ENCODE peak calls at places on chromosomes 2 and 18, in seven cellular contexts. V, M, R, U, W, N and X are unnamed samples.
A peak's percentile ranks its signal among the peaks of the same experiment; 100 is the strongest.

GRCh38 chr2:168703926-168704325 is 98.5 kb upstream of the NOSTRIN start:
- DNase-seq in U (no peak), M (no peak), R (no peak), V (no peak), W (no peak), N (no peak), X (no peak)

GRCh38 chr18:42736074-42736473 is 379.4 kb downstream of the RIT2 start:
- DNase-seq in R (no peak), W (no peak), M (no peak), V (no peak), U (no peak), N (no peak), X (no peak)

GRCh38 chr2:190889175-190889943 is 8.7 kb downstream of the GLS start:
- DNase-seq in V (no peak), W (no peak), U (no peak), R (no peak), M (no peak), N (no peak), X (no peak)

GRCh38 chr2:179751184-179751809 is 110.1 kb downstream of the ZNF385B start:
- DNase-seq in V (peak; percentile 44), U (peak; percentile 44), W (no peak), M (no peak), R (no peak), N (peak; percentile 47), X (no peak)

GRCh38 chr2:170533156-170533555 is 182.0 kb upstream of the SP5 start:
- DNase-seq in W (no peak), R (no peak), U (no peak), V (no peak), M (no peak), N (no peak), X (no peak)

GRCh38 chr2:41836944-41837343 is 210.9 kb upstream of the PKDCC start:
- DNase-seq in N (peak; percentile 58), V (peak; percentile 28), M (no peak), U (peak; percentile 30), W (no peak), R (no peak), X (peak; percentile 53)

GRCh38 chr2:60515751-60516226 is 37.7 kb downstream of the BCL11A start:
- DNase-seq in W (no peak), N (peak; percentile 94), M (no peak), R (no peak), U (peak; percentile 71), V (peak; percentile 93), X (peak; percentile 66)

GRCh38 chr2:14925471-14925870 is 293.0 kb downstream of the LRATD1 start:
- DNase-seq in V (no peak), N (no peak), R (no peak), M (no peak), W (no peak), U (no peak), X (no peak)

GRCh38 chr2:54470241-54470938 is 14.3 kb downstream of the SPTBN1 start:
- DNase-seq in U (peak; percentile 50), W (no peak), R (no peak), V (peak; percentile 87), N (peak; percentile 79), M (no peak), X (peak; percentile 52)

GRCh38 chr2:69253033-69253535 is 133.9 kb downstream of the GFPT1 start:
- DNase-seq in M (no peak), V (peak; percentile 75), N (peak; percentile 20), R (no peak), W (no peak), U (no peak), X (no peak)

GRCh38 chr2:197866449-197866848 is 62.1 kb downstream of the PLCL1 start:
- DNase-seq in W (no peak), M (no peak), U (no peak), N (no peak), R (no peak), V (no peak), X (no peak)

GRCh38 chr2:15812187-15812830 is 128.0 kb upstream of the MYCN start:
- DNase-seq in W (no peak), R (no peak), M (no peak), V (no peak), U (no peak), N (no peak), X (no peak)

GRCh38 chr2:228048838-228049490 is 132.5 kb downstream of the SPHKAP start:
- DNase-seq in U (peak; percentile 98), W (no peak), V (peak; percentile 54), M (no peak), R (peak; percentile 17), N (peak; percentile 11), X (peak; percentile 13)

GRCh38 chr2:172223601-172224054 is 120.9 kb upstream of the DLX2 start:
- DNase-seq in U (no peak), N (no peak), V (no peak), W (no peak), M (no peak), R (no peak), X (no peak)

GRCh38 chr2:28349546-28350165 is 43.0 kb upstream of the FOSL2 start:
- DNase-seq in R (no peak), U (no peak), M (peak; percentile 65), N (no peak), V (no peak), W (no peak), X (no peak)

GRCh38 chr2:10552220-10552870 is 104.2 kb upstream of the ODC1 start:
- DNase-seq in R (no peak), N (no peak), V (no peak), U (peak; percentile 26), M (peak; percentile 29), W (no peak), X (no peak)

GRCh38 chr2:83331810-83332209 is 1127.3 kb downstream of the SUCLG1 start:
- DNase-seq in R (no peak), N (no peak), U (no peak), V (no peak), M (no peak), W (no peak), X (no peak)

GRCh38 chr2:118832071-118832790 is 15.2 kb downstream of the EN1 start:
- DNase-seq in R (no peak), V (no peak), N (no peak), W (no peak), M (no peak), U (no peak), X (no peak)

GRCh38 chr2:77566582-77566981 is 44.4 kb upstream of the LRRTM4 start:
- DNase-seq in M (no peak), W (no peak), U (peak; percentile 1), V (no peak), R (no peak), N (no peak), X (no peak)

GRCh38 chr2:226060228-226060627 is 660.7 kb downstream of the NYAP2 start:
- DNase-seq in M (no peak), R (no peak), V (no peak), U (no peak), W (no peak), N (peak; percentile 5), X (no peak)

GRCh38 chr2:119068154-119068725 is 90.3 kb downstream of the C1QL2 start:
- DNase-seq in U (no peak), R (no peak), M (no peak), V (no peak), N (no peak), W (no peak), X (no peak)

GRCh38 chr2:7191927-7192326 is 274.7 kb downstream of the RNF144A start:
- DNase-seq in W (no peak), M (no peak), N (peak; percentile 62), V (peak; percentile 93), R (no peak), U (peak; percentile 48), X (peak; percentile 99)

GRCh38 chr18:2955966-2956521 is 56.9 kb downstream of the LPIN2 start:
- DNase-seq in U (no peak), R (no peak), M (no peak), V (peak; percentile 82), W (no peak), N (no peak), X (no peak)

GRCh38 chr2:14234911-14235310 is 397.6 kb upstream of the LRATD1 start:
- DNase-seq in U (peak; percentile 14), M (no peak), W (no peak), N (no peak), V (peak; percentile 8), R (no peak), X (no peak)

GRCh38 chr18:60020107-60020925 is 120.5 kb downstream of the PMAIP1 start:
- DNase-seq in V (peak; percentile 86), W (no peak), M (no peak), U (no peak), R (no peak), N (peak; percentile 26), X (no peak)

GRCh38 chr2:31828891-31829290 is 181.9 kb downstream of the MEMO1 start:
- DNase-seq in V (no peak), N (peak; percentile 26), M (no peak), R (no peak), W (no peak), U (peak; percentile 54), X (no peak)

GRCh38 chr2:239316562-239317465 is 84.0 kb downstream of the HDAC4 start:
- DNase-seq in R (peak; percentile 54), M (no peak), N (peak; percentile 41), V (peak; percentile 76), U (peak; percentile 20), W (no peak), X (no peak)

GRCh38 chr2:212914392-212914791 is 237.0 kb downstream of the IKZF2 start:
- DNase-seq in U (peak; percentile 60), M (no peak), W (no peak), R (no peak), V (no peak), N (peak; percentile 33), X (no peak)
- H3K4me3 ChIP-seq in U (no peak overlapping the region), M (no peak overlapping the region), W (no peak overlapping the region), R (no peak overlapping the region), V (no peak overlapping the region), N (no peak overlapping the region), X (no peak overlapping the region)

DNA sequence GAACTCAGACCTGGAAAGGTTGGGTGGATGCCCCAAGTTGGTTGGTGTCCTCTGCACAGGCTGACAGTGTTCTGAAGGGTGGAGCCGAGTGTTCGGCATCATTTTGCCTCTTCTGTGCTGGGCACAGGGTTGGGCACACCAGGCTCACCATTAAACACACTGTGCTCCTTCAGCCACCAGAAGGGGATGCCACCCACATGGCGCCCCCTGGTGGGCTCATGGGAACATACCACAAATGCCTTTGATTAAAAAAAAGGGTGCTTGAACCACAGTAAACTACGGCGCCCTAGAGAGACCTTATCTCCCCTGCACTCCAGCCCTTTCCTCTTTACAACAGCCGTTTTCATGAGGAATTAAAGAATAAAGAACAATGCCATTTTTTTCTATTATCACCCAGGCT is 89.4 kb downstream of the CELF4 start:
- DNase-seq in R (no peak), M (no peak), N (peak; percentile 14), U (peak; percentile 12), W (no peak), V (peak; percentile 22), X (no peak)
- TF ChIP-seq CTCF in R (peak; percentile 13), M (peak; percentile 42), N (peak; percentile 67), U (peak; percentile 62), W (no peak), V (peak; percentile 69), X (peak; percentile 23)

GRCh38 chr2:19649785-19650380 is 251.9 kb downstream of the TTC32 start:
- DNase-seq in V (peak; percentile 99), N (peak; percentile 100), U (peak; percentile 100), M (no peak), R (no peak), W (peak; percentile 14), X (peak; percentile 96)
- H3K4me3 ChIP-seq in V (no peak overlapping the region), N (no peak overlapping the region), U (no peak overlapping the region), M (no peak overlapping the region), R (no peak overlapping the region), W (no peak overlapping the region), X (no peak overlapping the region)

DNA sequence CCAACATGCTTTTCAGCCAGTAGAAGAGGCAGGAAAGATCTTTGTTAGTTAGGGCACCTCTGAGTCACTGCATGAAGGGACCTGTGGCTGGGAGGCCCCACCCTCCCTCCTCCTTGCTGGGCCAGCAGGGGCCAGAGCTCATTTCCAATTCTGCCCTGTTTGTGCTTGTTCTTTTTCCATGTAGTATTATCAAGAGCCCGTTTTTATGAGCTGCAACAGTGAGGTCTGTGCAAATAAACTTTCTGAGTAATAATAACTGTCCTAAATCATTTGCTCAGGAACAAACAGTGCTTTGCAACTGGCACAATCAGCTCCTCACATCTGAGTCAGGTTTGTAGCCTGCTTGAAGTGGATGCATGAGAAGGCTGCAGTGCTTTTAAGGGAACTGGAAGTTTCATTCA is 128.0 kb downstream of the ARL4C start:
- DNase-seq in R (no peak), M (no peak), W (peak; percentile 13), N (peak; percentile 28), U (peak; percentile 81), V (peak; percentile 17), X (no peak)
- TF ChIP-seq CTCF in R (no peak), M (no peak), W (no peak), N (no peak), U (no peak), V (no peak), X (no peak)